ENCODE peak calls at places on chromosome 21, in five cellular contexts. Z, L, Q, U and V are unnamed samples.
A peak's percentile ranks its signal among the peaks of the same experiment; 100 is the strongest.

GRCh38 chr21:39934895-39935294 is 67.7 kb downstream of the PCP4 start:
- DNase-seq in Z (peak; percentile 18), L (no peak), Q (no peak), U (no peak), V (no peak)

GRCh38 chr21:26148071-26148470 is 22.5 kb downstream of the APP start:
- DNase-seq in Z (no peak), L (peak; percentile 61), Q (no peak), U (no peak), V (no peak)

GRCh38 chr21:45074818-45075605 is 632 bp downstream of the ADARB1 start:
- DNase-seq in Z (peak; percentile 87), L (peak; percentile 56), Q (peak; percentile 70), U (peak; percentile 48), V (no peak)

GRCh38 chr21:39451332-39452206 is at the start of gene SH3BGR:
- DNase-seq in Z (no peak), L (peak; percentile 70), Q (no peak), U (peak; percentile 13), V (no peak)

GRCh38 chr21:8991088-8991907 is 1530.1 kb upstream of the TPTE start:
- DNase-seq in Z (peak; percentile 78), L (no peak), Q (no peak), U (no peak), V (no peak)

GRCh38 chr21:16492356-16492755 is 762.6 kb downstream of the USP25 start:
- DNase-seq in Z (no peak), L (no peak), Q (no peak), U (no peak), V (no peak)

GRCh38 chr21:44898851-44899767 is 21.6 kb downstream of the ITGB2 start:
- DNase-seq in Z (no peak), L (no peak), Q (no peak), U (no peak), V (no peak)

GRCh38 chr21:41835711-41836154 is 43.4 kb downstream of the PRDM15 start:
- DNase-seq in Z (no peak), L (no peak), Q (no peak), U (no peak), V (no peak)

GRCh38 chr21:42234464-42235241 is 15.7 kb downstream of the ABCG1 start:
- DNase-seq in Z (peak; percentile 91), L (peak; percentile 81), Q (peak; percentile 72), U (peak; percentile 64), V (no peak)

GRCh38 chr21:21688877-21689276 is 690.7 kb downstream of the NCAM2 start:
- DNase-seq in Z (no peak), L (peak; percentile 61), Q (peak; percentile 24), U (no peak), V (no peak)

GRCh38 chr21:32056791-32057190 is 184.0 kb downstream of the HUNK start:
- DNase-seq in Z (no peak), L (peak; percentile 73), Q (no peak), U (no peak), V (peak; percentile 36)

GRCh38 chr21:42291751-42292562 is 23.3 kb downstream of the TFF3 start:
- DNase-seq in Z (no peak), L (peak; percentile 8), Q (no peak), U (no peak), V (no peak)

GRCh38 chr21:42161957-42162681 is 56.8 kb upstream of the ABCG1 start:
- DNase-seq in Z (peak; percentile 62), L (no peak), Q (peak; percentile 40), U (no peak), V (peak; percentile 73)

GRCh38 chr21:37224861-37225260 is 42.3 kb downstream of the VPS26C start:
- DNase-seq in Z (peak; percentile 26), L (no peak), Q (no peak), U (no peak), V (peak; percentile 59)

GRCh38 chr21:32329776-32330175 is 31.1 kb downstream of the MRAP start:
- DNase-seq in Z (no peak), L (no peak), Q (no peak), U (no peak), V (no peak)

GRCh38 chr21:24514081-24514733 is 1093.1 kb downstream of the MRPL39 start:
- DNase-seq in Z (no peak), L (no peak), Q (peak; percentile 4), U (no peak), V (no peak)

GRCh38 chr21:44875341-44875740 is 1.9 kb upstream of the PTTG1IP start:
- DNase-seq in Z (no peak), L (no peak), Q (peak; percentile 74), U (no peak), V (no peak)

GRCh38 chr21:8992731-8993174 is 1528.6 kb upstream of the TPTE start:
- DNase-seq in Z (peak; percentile 81), L (no peak), Q (no peak), U (no peak), V (no peak)

GRCh38 chr21:32427958-32428623 is 15.6 kb downstream of the EVA1C start:
- DNase-seq in Z (no peak), L (no peak), Q (no peak), U (no peak), V (no peak)

GRCh38 chr21:38773108-38774061 is 32.3 kb upstream of the ETS2 start:
- DNase-seq in Z (peak; percentile 85), L (no peak), Q (peak; percentile 29), U (peak; percentile 85), V (no peak)

GRCh38 chr21:15820857-15821256 is 91.1 kb downstream of the USP25 start:
- DNase-seq in Z (no peak), L (no peak), Q (no peak), U (no peak), V (no peak)

GRCh38 chr21:37871121-37871862 is 45.0 kb downstream of the KCNJ6 start:
- DNase-seq in Z (no peak), L (no peak), Q (no peak), U (peak; percentile 32), V (no peak)

GRCh38 chr21:43825936-43826622 is 36.7 kb downstream of the RRP1 start:
- DNase-seq in Z (no peak), L (peak; percentile 54), Q (no peak), U (no peak), V (no peak)
- TF ChIP-seq CTCF in Z (no peak), L (no peak), Q (no peak), U (peak; percentile 7), V (peak; percentile 23)

GRCh38 chr21:29379517-29380054 is 80.9 kb downstream of the BACH1 start:
- DNase-seq in Z (no peak), L (no peak), Q (peak; percentile 2), U (no peak), V (no peak)

GRCh38 chr21:29378814-29379213 is 80.1 kb downstream of the BACH1 start:
- DNase-seq in Z (no peak), L (no peak), Q (no peak), U (no peak), V (no peak)

GRCh38 chr21:29377266-29377665 is 78.5 kb downstream of the BACH1 start:
- DNase-seq in Z (no peak), L (no peak), Q (no peak), U (no peak), V (no peak)

GRCh38 chr21:29374481-29374880 is 75.8 kb downstream of the BACH1 start:
- DNase-seq in Z (no peak), L (no peak), Q (no peak), U (no peak), V (no peak)

DNA sequence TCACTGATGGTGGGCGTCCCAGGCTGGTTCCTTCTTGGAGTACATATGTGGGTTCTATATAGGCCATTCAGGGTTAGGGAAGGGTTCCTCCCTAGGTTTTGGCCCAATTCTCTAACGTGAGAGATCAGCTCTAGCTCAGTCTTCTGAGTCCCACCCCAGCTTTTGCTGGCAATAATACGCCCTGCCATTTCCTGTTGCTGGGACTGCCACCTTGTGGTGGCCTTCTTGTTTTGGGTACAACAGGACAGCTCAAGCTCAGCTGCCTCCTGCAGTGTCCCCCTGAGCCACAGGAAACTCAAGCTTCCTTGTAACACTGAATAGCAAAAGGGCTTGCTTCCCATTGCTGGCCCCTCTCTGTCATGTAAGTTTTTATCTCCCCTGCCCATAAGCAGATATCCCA is 77.8 kb downstream of the BACH1 start:
- DNase-seq in Z (no peak), L (peak; percentile 68), Q (peak; percentile 72), U (no peak), V (no peak)
- TF ChIP-seq CTCF in Z (no peak), L (peak; percentile 19), Q (peak; percentile 71), U (no peak), V (peak; percentile 35)

GRCh38 chr21:34669149-34669879 is 520 bp downstream of the CLIC6 start:
- DNase-seq in Z (no peak), L (peak; percentile 51), Q (no peak), U (no peak), V (peak; percentile 84)

GRCh38 chr21:34668803-34669148 is at the start of gene CLIC6:
- DNase-seq in Z (peak; percentile 93), L (peak; percentile 63), Q (no peak), U (no peak), V (no peak)

GRCh38 chr21:34671891-34672290 is 3.1 kb downstream of the CLIC6 start:
- DNase-seq in Z (no peak), L (no peak), Q (no peak), U (no peak), V (peak; percentile 40)

GRCh38 chr21:34670962-34671348 is 2.2 kb downstream of the CLIC6 start:
- DNase-seq in Z (no peak), L (no peak), Q (no peak), U (no peak), V (no peak)

GRCh38 chr21:34670220-34670961 is 1.6 kb downstream of the CLIC6 start:
- DNase-seq in Z (no peak), L (peak; percentile 56), Q (no peak), U (no peak), V (peak; percentile 83)
- TF ChIP-seq CTCF in Z (no peak), L (no peak), Q (no peak), U (no peak), V (no peak)

GRCh38 chr21:18249542-18250152 is 5.0 kb downstream of the CHODL start:
- DNase-seq in Z (no peak), L (no peak), Q (no peak), U (no peak), V (no peak)
- TF ChIP-seq CTCF in Z (no peak), L (no peak), Q (no peak), U (no peak), V (peak; percentile 6)

GRCh38 chr21:36035381-36035791 is 24.9 kb downstream of the SETD4 start:
- DNase-seq in Z (no peak), L (peak; percentile 29), Q (no peak), U (no peak), V (no peak)
- TF ChIP-seq CTCF in Z (no peak), L (no peak), Q (no peak), U (no peak), V (no peak)

DNA sequence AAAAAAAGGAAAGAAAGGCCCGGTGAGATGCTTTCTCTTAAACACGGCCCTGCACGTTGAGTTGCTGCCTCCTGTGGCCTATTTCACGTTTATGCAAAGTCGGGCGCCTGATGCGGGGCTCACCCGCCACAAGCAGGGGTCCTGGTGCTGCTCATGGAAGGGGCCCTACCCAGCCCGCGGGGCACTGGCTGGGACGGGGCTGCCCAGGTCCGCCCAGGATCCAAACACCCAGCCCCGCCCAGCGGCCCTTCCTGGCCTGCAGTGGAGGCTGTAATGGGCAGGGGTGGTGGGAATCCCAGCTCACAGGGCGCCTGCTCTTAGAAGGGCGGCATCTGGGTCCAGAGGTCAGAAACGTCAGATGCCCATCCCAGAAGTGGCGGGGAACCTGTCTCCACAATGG is 1.6 kb downstream of the COL6A2 start:
- DNase-seq in Z (peak; percentile 90), L (peak; percentile 51), Q (no peak), U (no peak), V (peak; percentile 83)
- TF ChIP-seq CTCF in Z (no peak), L (no peak), Q (no peak), U (no peak), V (peak; percentile 31)